ENCODE peak calls at places on chromosomes 16 and 17, in five cellular contexts. Y is CD4-positive, alpha-beta T cell; P is iPS-NIHi11; J is AG08396; Q is DMS53. K is an unnamed sample.

GRCh38 chr17:7213895-7214299 is 5.7 kb downstream of the DLG4 start:
- DNase-seq in Y (no peak), P (peak; percentile 82), J (peak; percentile 76), Q (peak; percentile 98), K (peak; percentile 53)

GRCh38 chr17:19248923-19249574 is 11.9 kb downstream of the EPN2 start:
- DNase-seq in Y (no peak), P (no peak), J (peak; percentile 88), Q (no peak), K (peak; percentile 93)

GRCh38 chr16:80883159-80883642 is 78.8 kb upstream of the CDYL2 start:
- DNase-seq in Y (no peak), P (no peak), J (no peak), Q (no peak), K (no peak)

GRCh38 chr17:77654296-77654695 is 304.2 kb upstream of the TNRC6C start:
- DNase-seq in Y (no peak), P (no peak), J (no peak), Q (no peak), K (no peak)

GRCh38 chr16:54446639-54447038 is 160.1 kb upstream of the IRX3 start:
- DNase-seq in Y (no peak), P (no peak), J (no peak), Q (no peak), K (peak; percentile 93)

GRCh38 chr16:27801259-27801945 is 251.5 kb downstream of the KATNIP start:
- DNase-seq in Y (no peak), P (no peak), J (no peak), Q (no peak), K (peak; percentile 67)

GRCh38 chr16:74216319-74216718 is 80.3 kb upstream of the PSMD7 start:
- DNase-seq in Y (no peak), P (no peak), J (no peak), Q (no peak), K (no peak)

GRCh38 chr16:67723151-67723915 is 4.2 kb upstream of the GFOD2 start:
- DNase-seq in Y (no peak), P (peak; percentile 4), J (peak; percentile 47), Q (no peak), K (peak; percentile 75)

GRCh38 chr16:28139530-28139929 is 72.2 kb downstream of the XPO6 start:
- DNase-seq in Y (no peak), P (no peak), J (no peak), Q (no peak), K (no peak)

GRCh38 chr16:80440691-80441090 is 100.1 kb upstream of the DYNLRB2 start:
- DNase-seq in Y (no peak), P (no peak), J (no peak), Q (no peak), K (no peak)

GRCh38 chr17:65270932-65271700 is 133.9 kb downstream of the RGS9 start:
- DNase-seq in Y (no peak), P (no peak), J (no peak), Q (no peak), K (no peak)

GRCh38 chr17:22516861-22517636 is 824.7 kb downstream of the KCNJ18 start:
- DNase-seq in Y (no peak), P (no peak), J (no peak), Q (no peak), K (no peak)

GRCh38 chr16:56275801-56276200 is 84.5 kb downstream of the GNAO1 start:
- DNase-seq in Y (no peak), P (no peak), J (no peak), Q (no peak), K (no peak)

GRCh38 chr16:21100447-21100846 is 50.2 kb downstream of the DNAH3 start:
- DNase-seq in Y (no peak), P (no peak), J (peak; percentile 65), Q (peak; percentile 72), K (peak; percentile 57)

GRCh38 chr16:81808933-81809480 is 29.9 kb downstream of the PLCG2 start:
- DNase-seq in Y (no peak), P (no peak), J (no peak), Q (peak; percentile 19), K (no peak)

GRCh38 chr17:39716879-39717536 is 13.3 kb downstream of the MIEN1 start:
- DNase-seq in Y (no peak), P (peak; percentile 37), J (no peak), Q (no peak), K (no peak)

GRCh38 chr17:9241371-9241712 is 220.0 kb downstream of the NTN1 start:
- DNase-seq in Y (no peak), P (no peak), J (peak; percentile 42), Q (no peak), K (no peak)

GRCh38 chr16:27618611-27619380 is 68.9 kb downstream of the KATNIP start:
- DNase-seq in Y (no peak), P (no peak), J (no peak), Q (no peak), K (no peak)

GRCh38 chr16:2842340-2843000 is 12.4 kb downstream of the ZG16B start:
- DNase-seq in Y (peak; percentile 60), P (peak; percentile 85), J (peak; percentile 55), Q (no peak), K (peak; percentile 53)

GRCh38 chr16:1158456-1159324 is 5.8 kb downstream of the CACNA1H start:
- DNase-seq in Y (no peak), P (peak; percentile 66), J (no peak), Q (no peak), K (peak; percentile 52)

GRCh38 chr17:48997827-48998556 is 807 bp downstream of the IGF2BP1 start:
- DNase-seq in Y (no peak), P (no peak), J (no peak), Q (no peak), K (peak; percentile 24)

GRCh38 chr17:74738051-74738996 is 1.3 kb downstream of the RAB37 start:
- DNase-seq in Y (peak; percentile 58), P (no peak), J (no peak), Q (peak; percentile 88), K (no peak)

GRCh38 chr17:9003355-9004131 is 17.8 kb upstream of the NTN1 start:
- DNase-seq in Y (no peak), P (peak; percentile 64), J (no peak), Q (no peak), K (peak; percentile 32)

K was measured in AG20443.